ENCODE peak calls at places on chromosomes 1 and 21, in six cellular contexts. One of them, this sample, is unnamed.

GRCh38 chr1:244603498-244603897 is 49.4 kb upstream of the DESI2 start:
- DNase-seq in lower lobe of right lung: no peak
- DNase-seq in foreskin keratinocyte: peak; percentile 6
- DNase-seq in MCF 10A: peak; percentile 61
- DNase-seq in T1000: no peak
- DNase-seq in iPS-NIHi11: no peak
- DNase-seq in this sample: peak; percentile 42

GRCh38 chr1:49351744-49352143 is 575.1 kb upstream of the BEND5 start:
- DNase-seq in lower lobe of right lung: no peak
- DNase-seq in foreskin keratinocyte: peak; percentile 25
- DNase-seq in MCF 10A: peak; percentile 68
- DNase-seq in T1000: no peak
- DNase-seq in iPS-NIHi11: no peak
- DNase-seq in this sample: no peak

GRCh38 chr1:151309851-151310323 is 17.3 kb downstream of the PI4KB start:
- DNase-seq in lower lobe of right lung: no peak
- DNase-seq in foreskin keratinocyte: no peak
- DNase-seq in MCF 10A: no peak
- DNase-seq in T1000: no peak
- DNase-seq in iPS-NIHi11: peak; percentile 49
- DNase-seq in this sample: no peak

GRCh38 chr1:152009691-152010090 is 16.0 kb upstream of the S100A10 start:
- DNase-seq in lower lobe of right lung: no peak
- DNase-seq in foreskin keratinocyte: no peak
- DNase-seq in MCF 10A: no peak
- DNase-seq in T1000: no peak
- DNase-seq in iPS-NIHi11: no peak
- DNase-seq in this sample: no peak

GRCh38 chr1:172483448-172483847 is 39.6 kb upstream of the PIGC start:
- DNase-seq in lower lobe of right lung: no peak
- DNase-seq in foreskin keratinocyte: no peak
- DNase-seq in MCF 10A: no peak
- DNase-seq in T1000: no peak
- DNase-seq in iPS-NIHi11: no peak
- DNase-seq in this sample: no peak

GRCh38 chr21:18477059-18477458 is 73.5 kb upstream of the TMPRSS15 start:
- DNase-seq in lower lobe of right lung: no peak
- DNase-seq in foreskin keratinocyte: no peak
- DNase-seq in MCF 10A: no peak
- DNase-seq in T1000: no peak
- DNase-seq in iPS-NIHi11: no peak
- DNase-seq in this sample: no peak

GRCh38 chr1:157156058-157156541 is 17.9 kb upstream of the ETV3 start:
- DNase-seq in lower lobe of right lung: peak; percentile 83
- DNase-seq in foreskin keratinocyte: peak; percentile 31
- DNase-seq in MCF 10A: peak; percentile 78
- DNase-seq in T1000: peak; percentile 26
- DNase-seq in iPS-NIHi11: peak; percentile 79
- DNase-seq in this sample: peak; percentile 46

GRCh38 chr1:63773815-63774616 is at the start of gene ROR1:
- DNase-seq in lower lobe of right lung: peak; percentile 89
- DNase-seq in foreskin keratinocyte: peak; percentile 69
- DNase-seq in MCF 10A: peak; percentile 85
- DNase-seq in T1000: peak; percentile 82
- DNase-seq in iPS-NIHi11: peak; percentile 89
- DNase-seq in this sample: peak; percentile 35

GRCh38 chr1:28510350-28511223 is 4.7 kb downstream of the RCC1 start:
- DNase-seq in lower lobe of right lung: no peak
- DNase-seq in foreskin keratinocyte: peak; percentile 77
- DNase-seq in MCF 10A: peak; percentile 68
- DNase-seq in T1000: no peak
- DNase-seq in iPS-NIHi11: no peak
- DNase-seq in this sample: peak; percentile 75

GRCh38 chr1:219058891-219059820 is 114.5 kb upstream of the LYPLAL1 start:
- DNase-seq in lower lobe of right lung: no peak
- DNase-seq in foreskin keratinocyte: no peak
- DNase-seq in MCF 10A: no peak
- DNase-seq in T1000: no peak
- DNase-seq in iPS-NIHi11: no peak
- DNase-seq in this sample: no peak

GRCh38 chr1:50841791-50842387 is 118.2 kb downstream of the FAF1 start:
- DNase-seq in lower lobe of right lung: no peak
- DNase-seq in foreskin keratinocyte: peak; percentile 5
- DNase-seq in MCF 10A: no peak
- DNase-seq in T1000: no peak
- DNase-seq in iPS-NIHi11: no peak
- DNase-seq in this sample: no peak

GRCh38 chr21:46115441-46116188 is 17.7 kb downstream of the COL6A2 start:
- DNase-seq in lower lobe of right lung: peak; percentile 28
- DNase-seq in foreskin keratinocyte: no peak
- DNase-seq in MCF 10A: no peak
- DNase-seq in T1000: no peak
- DNase-seq in iPS-NIHi11: no peak
- DNase-seq in this sample: no peak

GRCh38 chr21:45468051-45468970 is 63.3 kb downstream of the COL18A1 start:
- DNase-seq in lower lobe of right lung: peak; percentile 17
- DNase-seq in foreskin keratinocyte: no peak
- DNase-seq in MCF 10A: no peak
- DNase-seq in T1000: no peak
- DNase-seq in iPS-NIHi11: no peak
- DNase-seq in this sample: no peak

GRCh38 chr1:211610779-211611556 is 32.0 kb upstream of the SLC30A1 start:
- DNase-seq in lower lobe of right lung: no peak
- DNase-seq in foreskin keratinocyte: no peak
- DNase-seq in MCF 10A: no peak
- DNase-seq in T1000: no peak
- DNase-seq in iPS-NIHi11: no peak
- DNase-seq in this sample: no peak

GRCh38 chr1:64484651-64485050 is 14.7 kb downstream of the CACHD1 start:
- DNase-seq in lower lobe of right lung: no peak
- DNase-seq in foreskin keratinocyte: no peak
- DNase-seq in MCF 10A: no peak
- DNase-seq in T1000: no peak
- DNase-seq in iPS-NIHi11: no peak
- DNase-seq in this sample: no peak

GRCh38 chr1:56362994-56363770 is 216.2 kb downstream of the PLPP3 start:
- DNase-seq in lower lobe of right lung: no peak
- DNase-seq in foreskin keratinocyte: peak; percentile 8
- DNase-seq in MCF 10A: peak; percentile 59
- DNase-seq in T1000: no peak
- DNase-seq in iPS-NIHi11: no peak
- DNase-seq in this sample: no peak

GRCh38 chr1:246218686-246219085 is 288.4 kb downstream of the SMYD3 start:
- DNase-seq in lower lobe of right lung: no peak
- DNase-seq in foreskin keratinocyte: no peak
- DNase-seq in MCF 10A: no peak
- DNase-seq in T1000: no peak
- DNase-seq in iPS-NIHi11: no peak
- DNase-seq in this sample: no peak

GRCh38 chr1:200866521-200866920 is 6.3 kb upstream of the GPR25 start:
- DNase-seq in lower lobe of right lung: no peak
- DNase-seq in foreskin keratinocyte: no peak
- DNase-seq in MCF 10A: no peak
- DNase-seq in T1000: no peak
- DNase-seq in iPS-NIHi11: no peak
- DNase-seq in this sample: no peak

GRCh38 chr1:2127181-2128145 is 67.1 kb downstream of the FAAP20 start:
- DNase-seq in lower lobe of right lung: peak; percentile 74
- DNase-seq in foreskin keratinocyte: no peak
- DNase-seq in MCF 10A: no peak
- DNase-seq in T1000: no peak
- DNase-seq in iPS-NIHi11: no peak
- DNase-seq in this sample: peak; percentile 65

GRCh38 chr1:94101613-94101940 is 19.4 kb downstream of the ABCA4 start:
- DNase-seq in lower lobe of right lung: no peak
- DNase-seq in foreskin keratinocyte: peak; percentile 81
- DNase-seq in MCF 10A: no peak
- DNase-seq in T1000: no peak
- DNase-seq in iPS-NIHi11: no peak
- DNase-seq in this sample: no peak